ENCODE peak calls at places on chromosomes 7 and 10, in ten cellular contexts. U is activated effector memory CD4-positive, alpha-beta T cell treated with anti-CD3 and anti-CD28 coated beads, Interleukin-2, amount 50 U/mL, for 16 hours; P is mesendoderm; F is stimulated activated naive CD8-positive, alpha-beta T cell treated with anti-CD3 and anti-CD28 coated beads, Interleukin-15, Interleukin-2, amounts not matched to agents 100 U/mL and 50 U/mL, for 24 hours; S is SHP77; C is AG08395; X is choroid plexus epithelial cell; V is CD4-positive, CD25-positive, alpha-beta regulatory T cell; K is activated naive CD4-positive, alpha-beta T cell treated with anti-CD3 and anti-CD28 coated beads for 36 hours; G is CD4-positive, alpha-beta memory T cell. D is an unnamed sample.

GRCh38 chr7:6338551-6339274 is 66.3 kb upstream of the CYTH3 start:
- DNase-seq in P (no peak), U (no peak), S (no peak), K (no peak), X (no peak), V (no peak), G (no peak), C (no peak), F (no peak), D (no peak)

GRCh38 chr7:30899630-30900029 is 12.0 kb upstream of the AQP1 start:
- DNase-seq in V (no peak), G (no peak), F (no peak), X (no peak), U (no peak), P (no peak), K (no peak), C (no peak), S (no peak), D (no peak)

GRCh38 chr10:95788830-95789229 is 32.9 kb downstream of the ENTPD1 start:
- DNase-seq in X (peak), U (no peak), C (peak), S (no peak), F (no peak), P (no peak), K (no peak), G (no peak), V (no peak), D (no peak)

GRCh38 chr10:86599729-86600128 is 54.6 kb upstream of the OPN4 start:
- DNase-seq in G (peak), P (peak), U (no peak), X (peak), C (no peak), V (no peak), K (peak), F (no peak), S (no peak), D (no peak)

GRCh38 chr7:139525239-139525638 is 1.8 kb downstream of the CLEC2L start:
- DNase-seq in X (no peak), G (no peak), U (no peak), P (no peak), F (no peak), V (no peak), K (no peak), S (no peak), C (no peak), D (no peak)

GRCh38 chr7:83614112-83614511 is 34.8 kb downstream of the SEMA3E start:
- DNase-seq in P (no peak), G (no peak), S (no peak), K (no peak), C (no peak), V (no peak), F (no peak), U (no peak), X (peak), D (no peak)

GRCh38 chr7:102093599-102094001 is 193.1 kb upstream of the SH2B2 start:
- DNase-seq in U (peak), X (no peak), V (no peak), F (no peak), C (no peak), K (no peak), P (no peak), S (no peak), G (no peak), D (no peak)

GRCh38 chr7:117384693-117385092 is 42.6 kb downstream of the ASZ1 start:
- DNase-seq in V (no peak), S (no peak), P (no peak), K (no peak), U (no peak), G (no peak), C (no peak), F (no peak), X (peak), D (no peak)

GRCh38 chr7:112886171-112886570 is 96.0 kb upstream of the TMEM168 start:
- DNase-seq in V (no peak), C (no peak), X (no peak), F (no peak), G (no peak), U (no peak), S (no peak), P (no peak), K (no peak), D (no peak)

GRCh38 chr7:128916643-128916915 is 6.1 kb upstream of the KCP start:
- DNase-seq in V (no peak), U (peak), G (no peak), S (no peak), F (no peak), C (no peak), K (no peak), X (no peak), P (no peak), D (no peak)

GRCh38 chr7:41907444-41907843 is 204.6 kb upstream of the INHBA start:
- DNase-seq in V (no peak), U (no peak), X (no peak), K (no peak), C (no peak), F (no peak), S (no peak), G (no peak), P (no peak), D (no peak)

GRCh38 chr10:72757712-72758111 is 65.8 kb downstream of the MCU start:
- DNase-seq in P (no peak), U (no peak), S (no peak), X (no peak), K (no peak), G (no peak), C (no peak), F (no peak), V (no peak), D (no peak)

GRCh38 chr7:28813238-28813962 is 144.7 kb downstream of the TRIL start:
- DNase-seq in S (peak), P (no peak), C (no peak), G (no peak), U (no peak), X (no peak), F (no peak), V (no peak), K (no peak), D (no peak)

GRCh38 chr7:66790725-66791124 is 50.2 kb downstream of the RABGEF1 start:
- DNase-seq in X (no peak), C (no peak), U (no peak), F (no peak), V (no peak), S (no peak), P (no peak), K (no peak), G (no peak), D (no peak)

D was measured in B cell.